ENCODE peak calls at places on chromosomes 13 and 19, in four cellular contexts. One of them, this sample, is unnamed.

GRCh38 chr13:46575321-46575721 is 22.4 kb downstream of the LRCH1 start:
- DNase-seq in H1: no peak
- DNase-seq in HepG2: no peak
- DNase-seq in HCT116: no peak
- DNase-seq in this sample: no peak

GRCh38 chr19:53102701-53103140 is 501 bp downstream of the ZNF160 start:
- DNase-seq in H1: no peak
- DNase-seq in HepG2: no peak
- DNase-seq in HCT116: no peak
- DNase-seq in this sample: peak; percentile 57

GRCh38 chr19:13885826-13886365 is 9.0 kb downstream of the NANOS3 start:
- DNase-seq in H1: no peak
- DNase-seq in HepG2: no peak
- DNase-seq in HCT116: no peak
- DNase-seq in this sample: no peak

GRCh38 chr13:99310382-99311031 is 3.3 kb upstream of the GPR183 start:
- DNase-seq in H1: no peak
- DNase-seq in HepG2: no peak
- DNase-seq in HCT116: no peak
- DNase-seq in this sample: no peak

GRCh38 chr19:15544283-15544682 is 36.0 kb downstream of the CYP4F22 start:
- DNase-seq in H1: no peak
- DNase-seq in HepG2: no peak
- DNase-seq in HCT116: no peak
- DNase-seq in this sample: no peak

GRCh38 chr13:85974604-85975366 is 175.6 kb upstream of the SLITRK6 start:
- DNase-seq in H1: no peak
- DNase-seq in HepG2: no peak
- DNase-seq in HCT116: no peak
- DNase-seq in this sample: no peak

GRCh38 chr19:5557691-5558090 is 10.1 kb downstream of the TINCR start:
- DNase-seq in H1: no peak
- DNase-seq in HepG2: no peak
- DNase-seq in HCT116: no peak
- DNase-seq in this sample: no peak

GRCh38 chr13:27851481-27851880 is 59.2 kb downstream of the GSX1 start:
- DNase-seq in H1: no peak
- DNase-seq in HepG2: no peak
- DNase-seq in HCT116: no peak
- DNase-seq in this sample: no peak

GRCh38 chr19:19634516-19635312 is 6.7 kb upstream of the LPAR2 start:
- DNase-seq in H1: no peak
- DNase-seq in HepG2: no peak
- DNase-seq in HCT116: no peak
- DNase-seq in this sample: no peak

GRCh38 chr19:30085394-30085793 is 143.4 kb downstream of the URI1 start:
- DNase-seq in H1: peak; percentile 62
- DNase-seq in HepG2: peak; percentile 4
- DNase-seq in HCT116: peak; percentile 16
- DNase-seq in this sample: peak; percentile 39

GRCh38 chr13:40993119-40993518 is 26.0 kb downstream of the ELF1 start:
- DNase-seq in H1: no peak
- DNase-seq in HepG2: no peak
- DNase-seq in HCT116: no peak
- DNase-seq in this sample: no peak

GRCh38 chr13:21868823-21869222 is 197.9 kb downstream of the FGF9 start:
- DNase-seq in H1: no peak
- DNase-seq in HepG2: no peak
- DNase-seq in HCT116: no peak
- DNase-seq in this sample: no peak

GRCh38 chr19:56110515-56111448 is 10.3 kb downstream of the ZNF787 start:
- DNase-seq in H1: no peak
- DNase-seq in HepG2: peak; percentile 78
- DNase-seq in HCT116: no peak
- DNase-seq in this sample: no peak

GRCh38 chr19:41999071-41999877 is 5.2 kb upstream of the ATP1A3 start:
- DNase-seq in H1: peak; percentile 78
- DNase-seq in HepG2: no peak
- DNase-seq in HCT116: no peak
- DNase-seq in this sample: no peak

GRCh38 chr19:41997851-41998229 is 3.8 kb upstream of the ATP1A3 start:
- DNase-seq in H1: peak; percentile 70
- DNase-seq in HepG2: no peak
- DNase-seq in HCT116: no peak
- DNase-seq in this sample: no peak

GRCh38 chr19:41998246-41999020 is 4.4 kb upstream of the ATP1A3 start:
- DNase-seq in H1: peak; percentile 91
- DNase-seq in HepG2: peak; percentile 17
- DNase-seq in HCT116: peak; percentile 16
- DNase-seq in this sample: peak; percentile 78

GRCh38 chr19:41997121-41997850 is 3.3 kb upstream of the ATP1A3 start:
- DNase-seq in H1: peak; percentile 91
- DNase-seq in HepG2: no peak
- DNase-seq in HCT116: no peak
- DNase-seq in this sample: peak; percentile 79

DNA sequence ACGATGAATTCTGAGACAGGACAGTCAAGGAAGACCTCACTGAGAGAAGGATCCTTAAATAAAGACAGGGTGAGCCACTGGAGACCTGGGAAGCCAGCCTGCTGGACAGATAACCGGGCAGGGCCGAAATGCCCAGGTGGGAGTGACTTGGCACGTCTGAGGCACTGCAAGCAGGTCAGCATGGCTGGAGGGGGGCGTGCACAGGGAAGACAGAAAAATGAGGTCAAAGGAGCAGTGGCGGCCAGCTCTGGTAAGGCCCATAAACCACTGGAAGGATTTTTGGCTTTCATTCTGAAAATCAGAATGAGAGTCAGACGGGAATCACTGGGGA is 5.8 kb upstream of the ATP1A3 start:
- DNase-seq in H1: no peak
- DNase-seq in HepG2: no peak
- DNase-seq in HCT116: no peak
- DNase-seq in this sample: no peak
- TF ChIP-seq FOSL1 in H1: no peak
- TF ChIP-seq FOSL1 in HepG2: no peak
- TF ChIP-seq FOSL1 in HCT116: no peak
- TF ChIP-seq FOSL1 in this sample: no peak

GRCh38 chr13:42270160-42270856 is 1.6 kb upstream of the AKAP11 start:
- DNase-seq in H1: no peak
- DNase-seq in HepG2: no peak
- DNase-seq in HCT116: no peak
- DNase-seq in this sample: no peak

GRCh38 chr13:42270857-42271215 is 1.1 kb upstream of the AKAP11 start:
- DNase-seq in H1: no peak
- DNase-seq in HepG2: no peak
- DNase-seq in HCT116: no peak
- DNase-seq in this sample: no peak

GRCh38 chr13:42271337-42272114 is 426 bp upstream of the AKAP11 start:
- DNase-seq in H1: peak; percentile 89
- DNase-seq in HepG2: peak; percentile 87
- DNase-seq in HCT116: peak; percentile 96
- DNase-seq in this sample: peak; percentile 93

GRCh38 chr13:42272776-42273175 is 824 bp downstream of the AKAP11 start:
- DNase-seq in H1: no peak
- DNase-seq in HepG2: no peak
- DNase-seq in HCT116: no peak
- DNase-seq in this sample: no peak

DNA sequence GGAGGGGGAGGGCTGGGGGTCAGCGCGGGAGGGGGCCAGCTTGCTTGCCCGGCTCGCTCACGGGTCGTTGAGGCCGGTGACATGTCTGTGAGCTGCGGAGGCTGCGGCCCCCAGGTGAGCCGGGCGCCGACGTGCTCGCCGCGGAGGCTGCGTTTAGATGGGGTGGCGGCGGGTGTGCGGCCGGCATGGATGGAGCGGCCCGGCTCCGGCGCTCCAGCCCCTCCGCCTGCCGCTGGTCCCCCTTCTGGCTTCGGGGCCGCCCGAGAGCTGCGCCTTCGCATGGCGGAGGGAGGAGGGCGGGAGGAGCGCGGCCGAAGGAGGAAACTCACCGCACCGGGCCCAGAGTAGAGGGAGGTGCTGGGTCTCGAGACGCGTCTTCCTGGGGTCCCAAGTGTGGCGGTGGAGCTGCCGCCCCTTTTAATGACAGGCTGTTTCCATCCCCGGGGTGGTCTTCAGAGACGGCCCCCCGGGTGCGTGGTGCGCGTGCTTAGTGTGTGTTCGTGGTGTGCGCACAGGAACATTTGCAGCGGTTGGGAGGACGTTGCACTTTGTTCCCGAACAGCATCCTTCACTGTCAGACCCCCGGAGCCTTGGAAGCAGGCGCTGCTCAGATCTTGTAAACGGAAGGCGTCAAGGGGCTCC is at the start of gene AKAP11:
- DNase-seq in H1: peak; percentile 73
- DNase-seq in HepG2: peak; percentile 15
- DNase-seq in HCT116: no peak
- DNase-seq in this sample: peak; percentile 21
- H3K9ac ChIP-seq in H1: peak within 1 kb of the TSS; percentile 39
- H3K9ac ChIP-seq in HepG2: peak within 1 kb of the TSS; percentile 82
- H3K9ac ChIP-seq in HCT116: peak within 1 kb of the TSS; percentile 78
- H3K9ac ChIP-seq in this sample: peak within 1 kb of the TSS; percentile 87

GRCh38 chr13:38417727-38418126 is 68.1 kb downstream of the UFM1 start:
- DNase-seq in H1: peak; percentile 47
- DNase-seq in HepG2: peak; percentile 8
- DNase-seq in HCT116: no peak
- DNase-seq in this sample: peak; percentile 12
- TF ChIP-seq FOSL1 in H1: no peak
- TF ChIP-seq FOSL1 in HepG2: no peak
- TF ChIP-seq FOSL1 in HCT116: no peak
- TF ChIP-seq FOSL1 in this sample: no peak

DNA sequence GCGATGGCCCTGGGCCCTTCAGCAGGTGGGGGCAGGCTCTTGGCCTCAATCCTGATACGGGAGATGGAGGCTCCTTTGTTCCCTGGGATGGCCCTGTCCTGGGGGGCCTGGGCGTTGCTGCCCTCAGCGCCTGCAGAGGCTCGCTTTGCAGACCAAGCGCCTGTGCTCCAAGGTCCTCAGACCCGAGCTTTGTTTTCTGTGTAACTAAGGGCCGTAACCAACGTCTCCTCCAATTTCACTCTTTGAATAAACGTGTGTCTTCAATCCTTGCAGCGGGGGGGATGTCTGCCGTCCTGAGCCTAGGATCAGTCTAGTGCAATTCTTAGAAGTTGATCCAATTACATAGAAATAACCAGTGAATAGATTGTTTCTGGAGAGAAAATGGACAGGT is 5.2 kb downstream of the PTBP1 start:
- DNase-seq in H1: no peak
- DNase-seq in HepG2: no peak
- DNase-seq in HCT116: no peak
- DNase-seq in this sample: no peak
- H3K9ac ChIP-seq in H1: no peak overlapping the region
- H3K9ac ChIP-seq in HepG2: no peak overlapping the region
- H3K9ac ChIP-seq in HCT116: no peak overlapping the region
- H3K9ac ChIP-seq in this sample: peak overlapping the region; percentile 94

GRCh38 chr19:7690779-7691258 is 10.2 kb downstream of the TRAPPC5 start:
- DNase-seq in H1: no peak
- DNase-seq in HepG2: no peak
- DNase-seq in HCT116: no peak
- DNase-seq in this sample: no peak

GRCh38 chr19:7691497-7691896 is 10.4 kb downstream of the FCER2 start:
- DNase-seq in H1: no peak
- DNase-seq in HepG2: no peak
- DNase-seq in HCT116: no peak
- DNase-seq in this sample: no peak

GRCh38 chr19:7694499-7694898 is 7.4 kb downstream of the FCER2 start:
- DNase-seq in H1: no peak
- DNase-seq in HepG2: no peak
- DNase-seq in HCT116: no peak
- DNase-seq in this sample: no peak

GRCh38 chr19:7689165-7689564 is 8.5 kb downstream of the TRAPPC5 start:
- DNase-seq in H1: no peak
- DNase-seq in HepG2: no peak
- DNase-seq in HCT116: no peak
- DNase-seq in this sample: no peak

GRCh38 chr19:7692417-7693088 is 9.4 kb downstream of the FCER2 start:
- DNase-seq in H1: no peak
- DNase-seq in HepG2: no peak
- DNase-seq in HCT116: no peak
- DNase-seq in this sample: no peak
- TF ChIP-seq FOSL1 in H1: no peak
- TF ChIP-seq FOSL1 in HepG2: no peak
- TF ChIP-seq FOSL1 in HCT116: no peak
- TF ChIP-seq FOSL1 in this sample: no peak

GRCh38 chr13:23692816-23693215 is 122.6 kb downstream of the TNFRSF19 start:
- DNase-seq in H1: no peak
- DNase-seq in HepG2: no peak
- DNase-seq in HCT116: no peak
- DNase-seq in this sample: no peak

GRCh38 chr13:23696610-23697009 is 126.4 kb downstream of the TNFRSF19 start:
- DNase-seq in H1: no peak
- DNase-seq in HepG2: no peak
- DNase-seq in HCT116: no peak
- DNase-seq in this sample: no peak

GRCh38 chr13:23697772-23698313 is 127.6 kb downstream of the TNFRSF19 start:
- DNase-seq in H1: no peak
- DNase-seq in HepG2: no peak
- DNase-seq in HCT116: no peak
- DNase-seq in this sample: no peak

GRCh38 chr13:23695196-23695595 is 125.0 kb downstream of the TNFRSF19 start:
- DNase-seq in H1: no peak
- DNase-seq in HepG2: no peak
- DNase-seq in HCT116: no peak
- DNase-seq in this sample: no peak

GRCh38 chr13:23695711-23696512 is 125.7 kb downstream of the TNFRSF19 start:
- DNase-seq in H1: no peak
- DNase-seq in HepG2: no peak
- DNase-seq in HCT116: no peak
- DNase-seq in this sample: no peak
- H3K9ac ChIP-seq in H1: no peak overlapping the region
- H3K9ac ChIP-seq in HepG2: no peak overlapping the region
- H3K9ac ChIP-seq in HCT116: no peak overlapping the region
- H3K9ac ChIP-seq in this sample: no peak overlapping the region

This sample was measured in K562.